ENCODE peak calls at places on chromosome 21, in six cellular contexts. One of them, this sample, is unnamed.

GRCh38 chr21:46100020-46100419 is 2.1 kb downstream of the COL6A2 start:
- DNase-seq in dermis microvascular lymphatic vessel endothelial cell: no peak
- DNase-seq in A549: no peak
- DNase-seq in EL: no peak
- DNase-seq in hippocampal formation: no peak
- DNase-seq in putamen: no peak
- DNase-seq in this sample: no peak

GRCh38 chr21:32949701-32950100 is 76.0 kb upstream of the OLIG2 start:
- DNase-seq in dermis microvascular lymphatic vessel endothelial cell: no peak
- DNase-seq in A549: no peak
- DNase-seq in EL: no peak
- DNase-seq in hippocampal formation: peak; percentile 60
- DNase-seq in putamen: no peak
- DNase-seq in this sample: no peak

GRCh38 chr21:31873696-31874599 is 1.1 kb downstream of the HUNK start:
- DNase-seq in dermis microvascular lymphatic vessel endothelial cell: peak; percentile 12
- DNase-seq in A549: peak; percentile 32
- DNase-seq in EL: peak; percentile 3
- DNase-seq in hippocampal formation: no peak
- DNase-seq in putamen: no peak
- DNase-seq in this sample: no peak

GRCh38 chr21:44845418-44846200 is 27.7 kb upstream of the SUMO3 start:
- DNase-seq in dermis microvascular lymphatic vessel endothelial cell: peak; percentile 65
- DNase-seq in A549: peak; percentile 60
- DNase-seq in EL: peak; percentile 83
- DNase-seq in hippocampal formation: peak; percentile 29
- DNase-seq in putamen: no peak
- DNase-seq in this sample: peak; percentile 25

GRCh38 chr21:34129039-34129891 is 55.9 kb downstream of the MRPS6 start:
- DNase-seq in dermis microvascular lymphatic vessel endothelial cell: peak; percentile 85
- DNase-seq in A549: no peak
- DNase-seq in EL: peak; percentile 78
- DNase-seq in hippocampal formation: no peak
- DNase-seq in putamen: peak; percentile 69
- DNase-seq in this sample: peak; percentile 60

GRCh38 chr21:44734841-44735240 is 23.5 kb upstream of the TSPEAR start:
- DNase-seq in dermis microvascular lymphatic vessel endothelial cell: no peak
- DNase-seq in A549: no peak
- DNase-seq in EL: no peak
- DNase-seq in hippocampal formation: no peak
- DNase-seq in putamen: no peak
- DNase-seq in this sample: no peak

GRCh38 chr21:45873418-45873817 is 108.2 kb upstream of the COL6A1 start:
- DNase-seq in dermis microvascular lymphatic vessel endothelial cell: no peak
- DNase-seq in A549: no peak
- DNase-seq in EL: no peak
- DNase-seq in hippocampal formation: no peak
- DNase-seq in putamen: no peak
- DNase-seq in this sample: no peak

GRCh38 chr21:44012474-44013379 is 618 bp downstream of the TRAPPC10 start:
- DNase-seq in dermis microvascular lymphatic vessel endothelial cell: peak; percentile 52
- DNase-seq in A549: peak; percentile 30
- DNase-seq in EL: peak; percentile 28
- DNase-seq in hippocampal formation: peak; percentile 69
- DNase-seq in putamen: peak; percentile 58
- DNase-seq in this sample: peak; percentile 51

GRCh38 chr21:36859744-36860501 is 106.5 kb downstream of the HLCS start:
- DNase-seq in dermis microvascular lymphatic vessel endothelial cell: peak; percentile 64
- DNase-seq in A549: peak; percentile 86
- DNase-seq in EL: peak; percentile 79
- DNase-seq in hippocampal formation: no peak
- DNase-seq in putamen: no peak
- DNase-seq in this sample: no peak

GRCh38 chr21:42892582-42892930 is 553 bp upstream of the NDUFV3 start:
- DNase-seq in dermis microvascular lymphatic vessel endothelial cell: no peak
- DNase-seq in A549: no peak
- DNase-seq in EL: no peak
- DNase-seq in hippocampal formation: no peak
- DNase-seq in putamen: no peak
- DNase-seq in this sample: no peak

GRCh38 chr21:42232176-42232825 is 13.4 kb downstream of the ABCG1 start:
- DNase-seq in dermis microvascular lymphatic vessel endothelial cell: no peak
- DNase-seq in A549: no peak
- DNase-seq in EL: no peak
- DNase-seq in hippocampal formation: no peak
- DNase-seq in putamen: no peak
- DNase-seq in this sample: no peak

GRCh38 chr21:45726438-45726837 is 82.9 kb downstream of the PCBP3 start:
- DNase-seq in dermis microvascular lymphatic vessel endothelial cell: no peak
- DNase-seq in A549: no peak
- DNase-seq in EL: no peak
- DNase-seq in hippocampal formation: no peak
- DNase-seq in putamen: no peak
- DNase-seq in this sample: no peak

GRCh38 chr21:44371596-44371995 is 18.2 kb downstream of the TRPM2 start:
- DNase-seq in dermis microvascular lymphatic vessel endothelial cell: no peak
- DNase-seq in A549: no peak
- DNase-seq in EL: no peak
- DNase-seq in hippocampal formation: no peak
- DNase-seq in putamen: no peak
- DNase-seq in this sample: no peak

GRCh38 chr21:45154511-45155508 is 80.4 kb downstream of the ADARB1 start:
- DNase-seq in dermis microvascular lymphatic vessel endothelial cell: peak; percentile 35
- DNase-seq in A549: peak; percentile 18
- DNase-seq in EL: peak; percentile 85
- DNase-seq in hippocampal formation: no peak
- DNase-seq in putamen: no peak
- DNase-seq in this sample: no peak

GRCh38 chr21:38824124-38824822 is 18.5 kb downstream of the ETS2 start:
- DNase-seq in dermis microvascular lymphatic vessel endothelial cell: no peak
- DNase-seq in A549: no peak
- DNase-seq in EL: peak; percentile 50
- DNase-seq in hippocampal formation: no peak
- DNase-seq in putamen: no peak
- DNase-seq in this sample: no peak

GRCh38 chr21:41121785-41122415 is 46.1 kb upstream of the BACE2 start:
- DNase-seq in dermis microvascular lymphatic vessel endothelial cell: peak; percentile 83
- DNase-seq in A549: peak; percentile 79
- DNase-seq in EL: peak; percentile 76
- DNase-seq in hippocampal formation: peak; percentile 71
- DNase-seq in putamen: peak; percentile 53
- DNase-seq in this sample: peak; percentile 94

GRCh38 chr21:42150458-42151085 is 68.4 kb upstream of the ABCG1 start:
- DNase-seq in dermis microvascular lymphatic vessel endothelial cell: no peak
- DNase-seq in A549: no peak
- DNase-seq in EL: no peak
- DNase-seq in hippocampal formation: no peak
- DNase-seq in putamen: no peak
- DNase-seq in this sample: no peak

GRCh38 chr21:28675265-28676041 is 317.2 kb downstream of the LTN1 start:
- DNase-seq in dermis microvascular lymphatic vessel endothelial cell: peak; percentile 51
- DNase-seq in A549: no peak
- DNase-seq in EL: peak; percentile 19
- DNase-seq in hippocampal formation: no peak
- DNase-seq in putamen: peak; percentile 21
- DNase-seq in this sample: no peak

GRCh38 chr21:42227909-42228708 is 9.2 kb downstream of the ABCG1 start:
- DNase-seq in dermis microvascular lymphatic vessel endothelial cell: peak; percentile 96
- DNase-seq in A549: peak; percentile 82
- DNase-seq in EL: peak; percentile 65
- DNase-seq in hippocampal formation: peak; percentile 54
- DNase-seq in putamen: peak; percentile 80
- DNase-seq in this sample: peak; percentile 68

GRCh38 chr21:41379901-41380300 is 18.1 kb downstream of the MX2 start:
- DNase-seq in dermis microvascular lymphatic vessel endothelial cell: no peak
- DNase-seq in A549: no peak
- DNase-seq in EL: no peak
- DNase-seq in hippocampal formation: no peak
- DNase-seq in putamen: no peak
- DNase-seq in this sample: no peak

GRCh38 chr21:38311091-38311490 is 54.3 kb downstream of the KCNJ15 start:
- DNase-seq in dermis microvascular lymphatic vessel endothelial cell: no peak
- DNase-seq in A549: no peak
- DNase-seq in EL: no peak
- DNase-seq in hippocampal formation: no peak
- DNase-seq in putamen: no peak
- DNase-seq in this sample: no peak

GRCh38 chr21:33780631-33781030 is 135.0 kb downstream of the ATP5PO start:
- DNase-seq in dermis microvascular lymphatic vessel endothelial cell: no peak
- DNase-seq in A549: no peak
- DNase-seq in EL: peak; percentile 36
- DNase-seq in hippocampal formation: no peak
- DNase-seq in putamen: no peak
- DNase-seq in this sample: no peak

GRCh38 chr21:26379561-26379960 is 193.5 kb downstream of the CYYR1 start:
- DNase-seq in dermis microvascular lymphatic vessel endothelial cell: no peak
- DNase-seq in A549: no peak
- DNase-seq in EL: no peak
- DNase-seq in hippocampal formation: no peak
- DNase-seq in putamen: no peak
- DNase-seq in this sample: no peak